ENCODE peak calls at places on chromosomes 6 and 20, in nine cellular contexts. A is BE2C; G is GM20000; D is activated naive CD4-positive, alpha-beta T cell treated with anti-CD3 and anti-CD28 coated beads, Interleukin-2, amount 50 U/mL, for 16 hours; K is adrenal gland; J is activated gamma-delta T cell treated with Interleukin-2 at 50 U/mL for 16 hours; X is naive B cell; W is iris pigment epithelial cell; N is HuH-7. E is an unnamed sample.

GRCh38 chr20:34260208-34260942 is 19.2 kb downstream of the ASIP start:
- DNase-seq in A (no peak), G (no peak), D (no peak), K (no peak), J (no peak), X (no peak), W (no peak), N (no peak), E (no peak)

GRCh38 chr6:13696226-13696625 is 15.4 kb downstream of the RANBP9 start:
- DNase-seq in A (no peak), G (no peak), D (no peak), K (no peak), J (no peak), X (no peak), W (peak; percentile 77), N (no peak), E (no peak)

GRCh38 chr6:138307816-138308727 is 69.6 kb upstream of the SMIM28 start:
- DNase-seq in A (peak; percentile 52), G (no peak), D (no peak), K (no peak), J (no peak), X (no peak), W (peak; percentile 27), N (peak; percentile 26), E (peak; percentile 34)

GRCh38 chr6:41548098-41548840 is 2.1 kb downstream of the FOXP4 start:
- DNase-seq in A (no peak), G (peak; percentile 73), D (peak; percentile 61), K (no peak), J (peak; percentile 27), X (peak; percentile 49), W (peak; percentile 29), N (no peak), E (no peak)

GRCh38 chr6:163710552-163710951 is 296.0 kb downstream of the QKI start:
- DNase-seq in A (no peak), G (no peak), D (no peak), K (no peak), J (no peak), X (no peak), W (no peak), N (no peak), E (no peak)

GRCh38 chr20:62702886-62703852 is 5.5 kb upstream of the NTSR1 start:
- DNase-seq in A (peak; percentile 73), G (no peak), D (no peak), K (peak; percentile 76), J (peak; percentile 31), X (no peak), W (peak; percentile 92), N (no peak), E (peak; percentile 44)

GRCh38 chr6:68876792-68877493 is 241.9 kb downstream of the ADGRB3 start:
- DNase-seq in A (no peak), G (peak; percentile 17), D (no peak), K (no peak), J (no peak), X (no peak), W (peak; percentile 18), N (no peak), E (no peak)

GRCh38 chr6:78492351-78493010 is 374.9 kb upstream of the IRAK1BP1 start:
- DNase-seq in A (no peak), G (no peak), D (no peak), K (no peak), J (no peak), X (no peak), W (peak; percentile 53), N (no peak), E (no peak)

GRCh38 chr6:76671751-76672150 is 599.3 kb upstream of the IMPG1 start:
- DNase-seq in A (no peak), G (no peak), D (no peak), K (no peak), J (no peak), X (no peak), W (no peak), N (no peak), E (no peak)

GRCh38 chr6:125781307-125781868 is 9.4 kb upstream of the NCOA7 start:
- DNase-seq in A (no peak), G (peak; percentile 49), D (peak; percentile 58), K (no peak), J (peak; percentile 48), X (no peak), W (peak; percentile 43), N (no peak), E (no peak)

GRCh38 chr20:57662028-57662312 is 41.7 kb upstream of the ZBP1 start:
- DNase-seq in A (no peak), G (no peak), D (no peak), K (no peak), J (no peak), X (no peak), W (no peak), N (no peak), E (no peak)

GRCh38 chr6:21887301-21888185 is 294.0 kb downstream of the SOX4 start:
- DNase-seq in A (no peak), G (no peak), D (no peak), K (no peak), J (no peak), X (no peak), W (peak; percentile 51), N (no peak), E (no peak)

GRCh38 chr6:11098009-11098408 is 4.4 kb downstream of the SMIM13 start:
- DNase-seq in A (no peak), G (no peak), D (no peak), K (no peak), J (no peak), X (no peak), W (no peak), N (no peak), E (no peak)

GRCh38 chr6:19317587-19317986 is 519.6 kb upstream of the ID4 start:
- DNase-seq in A (no peak), G (no peak), D (no peak), K (no peak), J (no peak), X (no peak), W (no peak), N (no peak), E (no peak)

GRCh38 chr6:31834367-31834703 is 6.8 kb downstream of the HSPA1B start:
- DNase-seq in A (peak; percentile 92), G (peak; percentile 87), D (no peak), K (peak; percentile 90), J (no peak), X (no peak), W (peak; percentile 82), N (peak; percentile 88), E (peak; percentile 90)

GRCh38 chr6:163413054-163413344 is 1.5 kb upstream of the QKI start:
- DNase-seq in A (no peak), G (no peak), D (no peak), K (no peak), J (no peak), X (no peak), W (no peak), N (no peak), E (no peak)

GRCh38 chr20:47765715-47766594 is 19.3 kb downstream of the SULF2 start:
- DNase-seq in A (no peak), G (no peak), D (no peak), K (no peak), J (no peak), X (no peak), W (peak; percentile 20), N (no peak), E (no peak)

GRCh38 chr6:149026530-149026942 is 279.7 kb downstream of the UST start:
- DNase-seq in A (peak; percentile 51), G (no peak), D (peak; percentile 30), K (peak; percentile 45), J (no peak), X (peak; percentile 16), W (peak; percentile 93), N (peak; percentile 36), E (no peak)

GRCh38 chr6:5989141-5989723 is 17.5 kb downstream of the NRN1 start:
- DNase-seq in A (no peak), G (no peak), D (no peak), K (peak; percentile 67), J (no peak), X (no peak), W (no peak), N (no peak), E (no peak)

GRCh38 chr6:95596021-95596420 is 18.7 kb downstream of the MANEA start:
- DNase-seq in A (no peak), G (no peak), D (no peak), K (no peak), J (no peak), X (no peak), W (no peak), N (no peak), E (no peak)

E was measured in heart left ventricle.